ENCODE peak calls at places on chromosomes 7 and 10, in seven cellular contexts. A is neuronal stem cell, Q is IMR-90, T is H9, Y is mesendoderm, V is trophoblast cell, M is H1. I is an unnamed sample.

GRCh38 chr7:138449580-138449979 is 10.5 kb upstream of the TRIM24 start:
- DNase-seq in A (no peak), Q (no peak), T (peak; percentile 47), Y (peak; percentile 56), V (no peak), M (peak; percentile 74), I (no peak)

GRCh38 chr10:59561397-59562121 is 148.1 kb downstream of the SLC16A9 start:
- DNase-seq in A (no peak), Q (peak; percentile 17), T (no peak), Y (no peak), V (no peak), M (no peak), I (no peak)

GRCh38 chr10:117860823-117861222 is 185.9 kb downstream of the RAB11FIP2 start:
- DNase-seq in A (no peak), Q (peak; percentile 1), T (no peak), Y (peak; percentile 37), V (no peak), M (no peak), I (no peak)

GRCh38 chr10:29619273-29619672 is 15.5 kb downstream of the SVIL start:
- DNase-seq in A (no peak), Q (peak; percentile 83), T (no peak), Y (peak; percentile 20), V (no peak), M (no peak), I (peak; percentile 95)

GRCh38 chr10:27621441-27621840 is 117.3 kb downstream of the RAB18 start:
- DNase-seq in A (no peak), Q (peak; percentile 5), T (no peak), Y (no peak), V (no peak), M (no peak), I (no peak)

GRCh38 chr10:3754727-3755439 is 30.1 kb downstream of the KLF6 start:
- DNase-seq in A (no peak), Q (peak; percentile 96), T (peak; percentile 18), Y (peak; percentile 47), V (peak; percentile 84), M (no peak), I (peak; percentile 90)

GRCh38 chr7:42736931-42737330 is 174.9 kb downstream of the C7orf25 start:
- DNase-seq in A (no peak), Q (no peak), T (peak; percentile 59), Y (peak; percentile 69), V (peak; percentile 4), M (no peak), I (no peak)

GRCh38 chr7:50304158-50304910 is at the start of gene IKZF1:
- DNase-seq in A (no peak), Q (no peak), T (peak; percentile 46), Y (peak; percentile 66), V (peak; percentile 30), M (peak; percentile 70), I (peak; percentile 7)

GRCh38 chr10:5648494-5649457 is 17.6 kb downstream of the ASB13 start:
- DNase-seq in A (no peak), Q (no peak), T (peak; percentile 41), Y (peak; percentile 21), V (no peak), M (peak; percentile 54), I (no peak)
- H4K8ac ChIP-seq in A (no peak overlapping the region), Q (no peak overlapping the region), T (no peak overlapping the region), Y (no peak overlapping the region), V (no peak overlapping the region), M (peak overlapping the region; percentile 44), I (no peak overlapping the region)

GRCh38 chr7:68929712-68930395 is 668.4 kb upstream of the AUTS2 start:
- DNase-seq in A (no peak), Q (peak; percentile 2), T (no peak), Y (no peak), V (no peak), M (no peak), I (no peak)
- H3K27ac ChIP-seq in A (no peak overlapping the region), Q (no peak overlapping the region), T (no peak overlapping the region), Y (no peak overlapping the region), V (no peak overlapping the region), M (no peak overlapping the region), I (no peak overlapping the region)

GRCh38 chr10:13792011-13792410 is 205.2 kb downstream of the PRPF18 start:
- DNase-seq in A (no peak), Q (no peak), T (no peak), Y (no peak), V (no peak), M (no peak), I (no peak)
- H4K8ac ChIP-seq in A (no peak overlapping the region), Q (no peak overlapping the region), T (no peak overlapping the region), Y (no peak overlapping the region), V (no peak overlapping the region), M (no peak overlapping the region), I (no peak overlapping the region)

GRCh38 chr10:73937333-73938020 is 26.5 kb downstream of the PLAU start:
- DNase-seq in A (no peak), Q (no peak), T (no peak), Y (no peak), V (no peak), M (no peak), I (no peak)
- H3K27ac ChIP-seq in A (no peak overlapping the region), Q (no peak overlapping the region), T (no peak overlapping the region), Y (no peak overlapping the region), V (no peak overlapping the region), M (no peak overlapping the region), I (no peak overlapping the region)

DNA sequence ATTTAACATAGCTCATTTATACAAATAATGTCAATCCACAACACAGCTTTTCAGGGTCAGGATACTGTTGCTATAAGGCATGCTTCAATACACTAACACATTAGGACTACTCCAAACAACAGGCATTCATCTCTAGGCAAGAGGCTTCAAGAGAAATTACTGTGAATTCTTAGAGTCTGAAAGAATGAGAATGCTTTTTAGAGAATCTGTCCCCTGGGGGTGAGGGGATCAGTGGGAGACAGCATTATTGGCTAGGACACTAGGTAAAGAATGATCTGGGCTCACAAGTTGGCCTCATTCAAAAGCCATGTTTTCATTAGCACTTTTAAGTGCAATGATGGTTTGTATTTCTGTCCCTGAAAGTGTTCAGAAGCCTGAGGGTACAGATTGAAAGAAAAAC is 132.6 kb downstream of the SEMA3D start:
- DNase-seq in A (peak; percentile 57), Q (no peak), T (no peak), Y (peak; percentile 83), V (no peak), M (no peak), I (no peak)
- H4K8ac ChIP-seq in A (no peak overlapping the region), Q (no peak overlapping the region), T (no peak overlapping the region), Y (no peak overlapping the region), V (no peak overlapping the region), M (no peak overlapping the region), I (no peak overlapping the region)

DNA sequence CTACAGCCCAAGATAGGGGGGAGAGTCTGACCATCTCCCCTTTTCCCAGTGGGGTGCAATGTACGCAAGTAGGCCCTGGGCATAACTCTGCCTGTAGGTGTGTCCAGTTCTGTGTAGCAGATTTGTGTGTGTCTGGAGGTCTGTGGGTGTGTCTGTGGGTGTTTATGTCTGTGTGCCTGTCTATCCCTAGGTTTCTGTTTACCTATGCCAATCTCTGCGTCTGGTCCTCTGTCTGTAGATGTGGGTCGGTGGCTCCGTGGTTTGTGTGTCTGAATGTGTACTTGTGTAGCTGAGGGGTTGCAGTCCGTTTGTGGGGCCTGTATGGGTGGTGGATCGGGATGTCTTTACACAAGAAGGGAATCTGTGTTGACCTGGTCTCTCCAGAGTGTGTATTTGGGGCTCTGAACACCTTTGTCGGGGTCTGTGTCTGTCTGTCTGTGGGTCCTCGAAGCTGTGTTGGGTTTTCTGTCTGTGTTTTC is 948 bp downstream of the NYAP1 start:
- DNase-seq in A (no peak), Q (no peak), T (no peak), Y (no peak), V (no peak), M (no peak), I (no peak)
- H3K27ac ChIP-seq in A (no peak overlapping the region), Q (no peak overlapping the region), T (no peak overlapping the region), Y (no peak overlapping the region), V (no peak overlapping the region), M (no peak overlapping the region), I (no peak overlapping the region)

I was measured in mesenchymal stem cell.